ENCODE peak calls at places on chromosome 16, in nine cellular contexts. F is NCI-H1694; I is aorta; X is Kasumi-1; J is EL; W is stimulated activated CD8-positive, alpha-beta memory T cell treated with anti-CD3 and anti-CD28 coated beads, Interleukin-15, amount 100 ng/mL, for 4 hours; M is osteocyte; U is hippocampal formation; Q is A549. R is an unnamed sample.

GRCh38 chr16:86609661-86610060 is 31.3 kb downstream of the FOXL1 start:
- DNase-seq in J (no peak), U (no peak), W (no peak), F (no peak), Q (no peak), I (no peak), X (no peak), M (no peak), R (no peak)

GRCh38 chr16:23274968-23275367 is 27.1 kb upstream of the SCNN1B start:
- DNase-seq in I (no peak), W (no peak), Q (no peak), U (no peak), J (no peak), M (no peak), F (no peak), X (no peak), R (no peak)

GRCh38 chr16:14263011-14263410 is 191.9 kb downstream of the MRTFB start:
- DNase-seq in U (no peak), J (no peak), I (no peak), F (no peak), X (no peak), W (no peak), Q (no peak), M (no peak), R (no peak)

GRCh38 chr16:75112281-75113045 is 4.1 kb downstream of the LDHD start:
- DNase-seq in U (no peak), X (no peak), J (no peak), M (no peak), F (no peak), Q (no peak), I (no peak), W (no peak), R (no peak)

GRCh38 chr16:50121278-50121677 is 31.8 kb upstream of the TENT4B start:
- DNase-seq in I (no peak), X (no peak), U (no peak), W (no peak), Q (no peak), F (no peak), M (no peak), J (no peak), R (no peak)

GRCh38 chr16:85986931-85987749 is 88.2 kb downstream of the IRF8 start:
- DNase-seq in I (no peak), Q (no peak), W (no peak), U (no peak), J (no peak), M (no peak), X (peak; percentile 26), F (no peak), R (peak; percentile 81)

GRCh38 chr16:31108035-31108793 is at the start of gene BCKDK:
- DNase-seq in X (peak; percentile 45), M (peak; percentile 90), W (peak; percentile 32), J (peak; percentile 82), U (peak; percentile 53), Q (peak; percentile 69), I (peak; percentile 90), F (peak; percentile 15), R (peak; percentile 92)

GRCh38 chr16:7867831-7868230 is 535.2 kb downstream of the RBFOX1 start:
- DNase-seq in Q (no peak), W (no peak), M (no peak), F (no peak), I (no peak), X (no peak), J (no peak), U (no peak), R (no peak)

GRCh38 chr16:78443300-78443604 is 343.8 kb downstream of the WWOX start:
- DNase-seq in J (no peak), X (no peak), F (no peak), M (no peak), I (no peak), W (no peak), Q (no peak), U (no peak), R (no peak)

GRCh38 chr16:75254359-75254837 is 3.0 kb upstream of the BCAR1 start:
- DNase-seq in F (no peak), J (peak; percentile 86), Q (peak; percentile 91), U (no peak), W (no peak), M (no peak), X (no peak), I (peak; percentile 56), R (no peak)

R was measured in D341Med.